ENCODE peak calls at places on chromosomes 7 and 10, in eight cellular contexts. D, H, W, Q, J, Z, U and T are unnamed samples.

GRCh38 chr7:135647755-135648154 is 14.6 kb upstream of the STMP1 start:
- DNase-seq in J (no peak), H (no peak), W (no peak), U (no peak), D (no peak), Q (no peak), Z (no peak), T (no peak)

GRCh38 chr7:70703785-70704184 is 428.2 kb upstream of the GALNT17 start:
- DNase-seq in H (no peak), Z (no peak), Q (no peak), W (no peak), J (no peak), U (no peak), D (no peak), T (no peak)

GRCh38 chr7:19377611-19378339 is 232.6 kb upstream of the FERD3L start:
- DNase-seq in U (peak), H (no peak), J (no peak), D (no peak), W (no peak), Z (no peak), Q (no peak), T (no peak)

GRCh38 chr7:149293338-149293737 is 31.3 kb downstream of the ZNF783 start:
- DNase-seq in W (no peak), J (no peak), Z (no peak), H (peak), Q (no peak), D (no peak), U (no peak), T (no peak)

GRCh38 chr10:72086466-72087391 is 1.6 kb downstream of the SPOCK2 start:
- DNase-seq in H (no peak), J (peak), Z (peak), Q (no peak), U (no peak), D (peak), W (no peak), T (peak)

GRCh38 chr10:35089641-35090161 is 440 bp downstream of the CUL2 start:
- DNase-seq in Z (peak), H (peak), Q (peak), J (no peak), D (no peak), U (no peak), W (no peak), T (no peak)

GRCh38 chr10:103859161-103860141 is 4.1 kb upstream of the SH3PXD2A start:
- DNase-seq in U (no peak), H (peak), J (peak), Z (peak), Q (peak), D (no peak), W (peak), T (no peak)

GRCh38 chr7:43112088-43112940 is at the start of gene HECW1:
- DNase-seq in U (no peak), Z (no peak), W (peak), H (no peak), Q (no peak), J (no peak), D (no peak), T (no peak)